ENCODE peak calls at places on chromosome 11, in four cellular contexts. M is right cardiac atrium, B is A549, A is adipocyte. Q is an unnamed sample.

GRCh38 chr11:35523351-35523768 is 2.1 kb downstream of the PAMR1 start:
- DNase-seq in A (peak; percentile 61), B (no peak), M (no peak), Q (no peak)

GRCh38 chr11:15590131-15590530 is 475.4 kb downstream of the INSC start:
- DNase-seq in A (no peak), M (no peak), B (no peak), Q (no peak)

GRCh38 chr11:109298865-109299264 is 123.1 kb upstream of the C11orf87 start:
- DNase-seq in B (no peak), A (peak; percentile 34), M (no peak), Q (no peak)

GRCh38 chr11:119880143-119880542 is 151.1 kb upstream of the NECTIN1 start:
- DNase-seq in B (no peak), A (no peak), M (no peak), Q (no peak)

GRCh38 chr11:618856-619624 is 3.3 kb upstream of the IRF7 start:
- DNase-seq in B (no peak), A (no peak), M (no peak), Q (no peak)

GRCh38 chr11:131561486-131561885 is 191.1 kb downstream of the NTM start:
- DNase-seq in M (no peak), A (no peak), B (no peak), Q (no peak)

GRCh38 chr11:76955459-76956114 is 78.6 kb upstream of the B3GNT6 start:
- DNase-seq in M (no peak), B (no peak), A (no peak), Q (no peak)

GRCh38 chr11:72781313-72782080 is 12.3 kb downstream of the STARD10 start:
- DNase-seq in B (peak; percentile 77), M (no peak), A (peak; percentile 49), Q (peak; percentile 73)

GRCh38 chr11:2186669-2187266 is 15.2 kb upstream of the TH start:
- DNase-seq in A (peak; percentile 40), B (peak; percentile 76), M (no peak), Q (no peak)

GRCh38 chr11:889261-889660 is 21.3 kb downstream of the CHID1 start:
- DNase-seq in A (no peak), B (no peak), M (no peak), Q (no peak)

GRCh38 chr11:34745209-34745608 is 124.3 kb downstream of the EHF start:
- DNase-seq in A (no peak), M (no peak), B (no peak), Q (no peak)

GRCh38 chr11:36394056-36394455 is 98.0 kb downstream of the PRR5L start:
- DNase-seq in A (no peak), B (no peak), M (no peak), Q (no peak)

GRCh38 chr11:112321521-112322172 is 61.0 kb upstream of the PLET1 start:
- DNase-seq in A (peak; percentile 57), M (no peak), B (no peak), Q (no peak)

GRCh38 chr11:69449320-69450063 is 32.0 kb upstream of the LINC01488 start:
- DNase-seq in B (no peak), A (peak; percentile 71), M (peak; percentile 90), Q (no peak)

GRCh38 chr11:111326824-111327223 is 28.5 kb downstream of the POU2AF3 start:
- DNase-seq in M (no peak), B (no peak), A (no peak), Q (no peak)

GRCh38 chr11:3626250-3626960 is 15.4 kb downstream of the ART5 start:
- DNase-seq in B (no peak), M (peak; percentile 64), A (no peak), Q (no peak)

GRCh38 chr11:5712507-5712906 is 22.9 kb downstream of the TRIM22 start:
- DNase-seq in A (peak; percentile 12), M (no peak), B (peak; percentile 18), Q (no peak)

GRCh38 chr11:2574043-2574552 is 125.7 kb downstream of the KCNQ1OT1 start:
- DNase-seq in B (no peak), M (no peak), A (no peak), Q (peak; percentile 4)

GRCh38 chr11:7513210-7514098 is at the start of gene PPFIBP2:
- DNase-seq in A (peak; percentile 88), B (peak; percentile 90), M (peak; percentile 84), Q (peak; percentile 82)

GRCh38 chr11:96228472-96228871 is 114.5 kb downstream of the MAML2 start:
- DNase-seq in A (peak; percentile 92), B (no peak), M (peak; percentile 79), Q (no peak)

GRCh38 chr11:90722552-90723190 is 499.8 kb upstream of the CHORDC1 start:
- DNase-seq in B (no peak), A (no peak), M (no peak), Q (no peak)

DNA sequence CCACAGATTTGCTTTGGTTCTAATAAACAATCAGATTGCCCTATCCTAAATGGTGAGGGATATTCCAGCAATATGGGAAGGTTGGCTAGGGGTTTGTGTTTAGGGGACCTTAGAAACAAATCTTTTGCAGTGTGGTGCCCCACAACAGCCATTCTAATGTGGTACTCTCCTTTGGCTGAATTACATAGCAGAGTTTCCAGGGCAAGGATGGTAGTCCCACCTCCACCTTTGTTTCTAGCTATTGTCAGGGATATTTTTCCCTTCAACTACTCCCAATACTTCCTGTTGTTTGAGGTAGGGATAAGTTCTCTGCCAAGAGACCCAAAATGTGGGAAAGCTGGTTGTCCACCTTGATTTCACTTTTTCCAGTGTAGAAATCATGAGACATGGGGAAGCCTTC is 494.7 kb upstream of the CHORDC1 start:
- DNase-seq in A (no peak), M (no peak), B (no peak), Q (no peak)
- H3K9me3 ChIP-seq in A (peaks cover 21% of the 10 kb centered on the region), M (no peaks in the 10 kb centered on the region), B (peaks cover 3% of the 10 kb centered on the region), Q (no peaks in the 10 kb centered on the region)

DNA sequence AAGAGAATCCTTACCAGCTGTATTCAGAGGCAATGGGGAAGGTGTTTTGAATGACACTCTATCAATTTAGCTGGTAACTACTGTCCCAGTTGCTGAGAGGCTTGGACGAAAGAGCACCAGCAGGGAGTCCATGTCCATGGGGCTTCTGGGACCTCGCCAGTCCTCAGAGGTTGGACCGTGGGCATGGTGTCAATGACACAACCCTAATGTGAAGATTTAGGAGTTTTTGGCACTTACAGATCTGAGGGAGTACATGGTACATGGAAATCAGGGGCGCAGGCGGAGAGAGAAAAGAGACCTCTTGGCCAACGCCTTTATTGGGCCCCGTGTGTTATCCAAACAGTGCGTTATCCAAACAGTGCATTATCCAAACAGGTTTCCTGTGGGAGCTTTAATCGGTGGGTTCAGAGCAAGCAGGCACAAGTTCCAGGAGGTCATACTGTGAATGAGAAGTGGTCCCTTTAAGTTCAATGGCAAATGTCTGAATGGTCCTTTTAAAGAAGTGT is 169.1 kb upstream of the B3GAT1 start:
- DNase-seq in M (no peak), A (no peak), B (no peak), Q (no peak)
- H3K9me3 ChIP-seq in M (no peaks in the 10 kb centered on the region), A (no peaks in the 10 kb centered on the region), B (no peaks in the 10 kb centered on the region), Q (no peaks in the 10 kb centered on the region)

GRCh38 chr11:122823564-122823963 is 14.7 kb upstream of the CRTAM start:
- DNase-seq in A (no peak), M (no peak), B (no peak), Q (no peak)
- H3K9me3 ChIP-seq in A (no peaks in the 10 kb centered on the region), M (no peaks in the 10 kb centered on the region), B (no peaks in the 10 kb centered on the region), Q (no peaks in the 10 kb centered on the region)

DNA sequence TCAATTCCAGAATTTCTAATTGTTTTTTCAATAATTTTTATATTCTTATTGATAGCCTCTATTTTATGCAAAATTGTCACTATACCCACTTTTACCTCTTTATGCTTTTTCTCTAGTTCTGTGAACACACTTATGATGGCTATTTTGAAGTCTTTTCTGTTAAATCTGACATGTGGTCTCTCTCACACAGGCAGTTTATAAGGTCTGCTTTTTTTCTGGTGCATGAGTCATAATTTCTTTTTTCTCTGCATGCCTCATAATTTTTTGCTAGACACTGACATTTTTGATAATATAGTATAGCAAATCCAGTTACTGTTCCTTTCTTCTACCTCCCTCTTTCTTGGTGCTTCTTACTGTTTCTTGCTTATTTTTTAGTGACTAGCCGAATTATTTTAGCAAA is 36.0 kb downstream of the ZBTB44 start:
- DNase-seq in B (no peak), M (no peak), A (peak; percentile 1), Q (no peak)
- H3K9me3 ChIP-seq in B (no peaks in the 10 kb centered on the region), M (no peaks in the 10 kb centered on the region), A (peaks cover 12% of the 10 kb centered on the region), Q (peaks cover 5% of the 10 kb centered on the region)

GRCh38 chr11:125367710-125368109 is 128.4 kb downstream of the FEZ1 start:
- DNase-seq in A (no peak), M (no peak), B (no peak), Q (no peak)
- H3K9me3 ChIP-seq in A (no peaks in the 10 kb centered on the region), M (no peaks in the 10 kb centered on the region), B (no peaks in the 10 kb centered on the region), Q (no peaks in the 10 kb centered on the region)

DNA sequence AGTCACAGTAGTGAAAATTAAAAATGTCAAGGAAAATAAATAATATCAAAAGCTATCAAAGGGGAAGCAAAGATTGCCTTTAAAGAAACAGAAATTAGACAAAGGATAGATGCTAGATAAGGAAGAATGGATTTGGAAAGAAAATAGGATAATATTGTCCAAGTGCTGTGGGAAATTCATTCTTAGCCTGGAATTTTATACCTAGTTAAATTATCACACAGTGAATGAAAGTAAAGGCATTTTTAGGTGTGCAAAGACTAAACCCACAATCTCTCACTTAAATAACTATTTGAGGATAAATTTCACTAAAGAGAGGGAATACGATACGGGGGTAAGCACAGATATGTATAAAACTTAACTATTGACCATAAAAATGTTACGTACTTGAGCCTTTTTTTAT is 511.1 kb downstream of the TMEM135 start:
- DNase-seq in B (no peak), M (no peak), A (no peak), Q (no peak)
- H3K9me3 ChIP-seq in B (no peaks in the 10 kb centered on the region), M (no peaks in the 10 kb centered on the region), A (peaks cover 22% of the 10 kb centered on the region), Q (no peaks in the 10 kb centered on the region)